ENCODE peak calls at places on chromosomes 13 and 19, in seven cellular contexts. V is fibroblast of mammary gland, D is body of pancreas, B is frontal cortex, M is lower leg skin, G is GM23248, U is activated gamma-delta T cell treated with Interleukin-2 at 50 U/mL for 16 hours. I is an unnamed sample.

GRCh38 chr13:82356667-82357066 is 1525.6 kb downstream of the SLITRK1 start:
- DNase-seq in V (peak; percentile 6), D (no peak), B (peak; percentile 1), M (no peak), G (peak; percentile 10), U (no peak), I (no peak)

GRCh38 chr13:41064493-41064892 is 3.2 kb downstream of the WBP4 start:
- DNase-seq in V (peak; percentile 74), D (no peak), B (no peak), M (no peak), G (peak; percentile 87), U (no peak), I (no peak)

GRCh38 chr19:16628984-16629691 is 1.1 kb upstream of the MED26 start:
- DNase-seq in V (peak; percentile 76), D (peak; percentile 68), B (no peak), M (peak; percentile 42), G (peak; percentile 65), U (no peak), I (no peak)

GRCh38 chr13:23547000-23547590 is 23.1 kb upstream of the TNFRSF19 start:
- DNase-seq in V (peak; percentile 43), D (no peak), B (no peak), M (no peak), G (peak; percentile 55), U (no peak), I (no peak)

GRCh38 chr13:49635599-49636433 is 7.5 kb downstream of the ARL11 start:
- DNase-seq in V (peak; percentile 72), D (peak; percentile 50), B (no peak), M (no peak), G (no peak), U (peak; percentile 36), I (no peak)

GRCh38 chr13:74115138-74115537 is 19.1 kb downstream of the KLF12 start:
- DNase-seq in V (peak; percentile 69), D (no peak), B (no peak), M (no peak), G (peak; percentile 83), U (no peak), I (no peak)

GRCh38 chr19:17512574-17512939 is 1.1 kb downstream of the PGLS start:
- DNase-seq in V (no peak), D (no peak), B (no peak), M (no peak), G (peak; percentile 29), U (no peak), I (no peak)

GRCh38 chr13:100129605-100130004 is 40.7 kb downstream of the PCCA start:
- DNase-seq in V (no peak), D (peak; percentile 41), B (no peak), M (no peak), G (peak; percentile 18), U (no peak), I (no peak)

GRCh38 chr13:107554355-107554905 is 660.9 kb downstream of the LIG4 start:
- DNase-seq in V (no peak), D (no peak), B (no peak), M (no peak), G (no peak), U (no peak), I (no peak)

GRCh38 chr19:38263696-38264485 is 482 bp upstream of the SPINT2 start:
- DNase-seq in V (no peak), D (peak; percentile 97), B (peak; percentile 64), M (peak; percentile 71), G (peak; percentile 64), U (peak; percentile 56), I (peak; percentile 58)

GRCh38 chr13:111033172-111034133 is 81.7 kb upstream of the ARHGEF7 start:
- DNase-seq in V (peak; percentile 41), D (no peak), B (no peak), M (no peak), G (peak; percentile 69), U (no peak), I (no peak)

GRCh38 chr19:30799854-30800755 is 427.9 kb downstream of the ZNF536 start:
- DNase-seq in V (no peak), D (peak; percentile 33), B (peak; percentile 12), M (peak; percentile 33), G (peak; percentile 59), U (no peak), I (peak; percentile 2)

GRCh38 chr13:75432811-75433244 is 49.1 kb downstream of the TBC1D4 start:
- DNase-seq in V (no peak), D (no peak), B (no peak), M (no peak), G (no peak), U (no peak), I (no peak)